ENCODE peak calls at places on chromosomes 3 and 15, in ten cellular contexts. G is HFFc6, K is astrocyte, X is HS-5, W is NCI-H1105 treated with DMSO at 0.1 percent for 48 hours, F is fibroblast of mammary gland, N is NCI-H345, E is kidney, P is neural crest cell, S is sciatic nerve. J is an unnamed sample.

GRCh38 chr3:65617209-65617608 is 421.5 kb downstream of the MAGI1 start:
- DNase-seq in G (no peak), K (no peak), X (no peak), W (no peak), F (no peak), N (no peak), E (no peak), P (no peak), S (no peak), J (no peak)

GRCh38 chr3:138373695-138374094 is 25.3 kb downstream of the MRAS start:
- DNase-seq in G (no peak), K (no peak), X (no peak), W (no peak), F (no peak), N (no peak), E (no peak), P (no peak), S (no peak), J (no peak)

GRCh38 chr3:99720985-99721632 is 82.7 kb downstream of the COL8A1 start:
- DNase-seq in G (peak), K (peak), X (peak), W (peak), F (peak), N (peak), E (no peak), P (no peak), S (no peak), J (no peak)

GRCh38 chr3:191352014-191352413 is 21.7 kb upstream of the UTS2B start:
- DNase-seq in G (no peak), K (no peak), X (no peak), W (no peak), F (no peak), N (no peak), E (no peak), P (no peak), S (no peak), J (no peak)

GRCh38 chr3:141384157-141384556 is 15.9 kb downstream of the ZBTB38 start:
- DNase-seq in G (peak), K (peak), X (no peak), W (no peak), F (peak), N (no peak), E (no peak), P (no peak), S (no peak), J (no peak)

GRCh38 chr3:115913069-115913686 is 289.9 kb downstream of the GAP43 start:
- DNase-seq in G (peak), K (no peak), X (no peak), W (peak), F (peak), N (no peak), E (no peak), P (no peak), S (no peak), J (no peak)

GRCh38 chr3:29202368-29202767 is 78.5 kb upstream of the RBMS3 start:
- DNase-seq in G (peak), K (peak), X (peak), W (no peak), F (peak), N (no peak), E (no peak), P (no peak), S (no peak), J (no peak)

GRCh38 chr15:42507514-42507913 is 12.1 kb downstream of the SNAP23 start:
- DNase-seq in G (no peak), K (no peak), X (no peak), W (no peak), F (no peak), N (no peak), E (no peak), P (no peak), S (no peak), J (no peak)

GRCh38 chr3:29536016-29536736 is 255.3 kb downstream of the RBMS3 start:
- DNase-seq in G (no peak), K (no peak), X (no peak), W (no peak), F (no peak), N (no peak), E (no peak), P (no peak), S (no peak), J (no peak)

GRCh38 chr3:100386437-100387064 is 14.3 kb downstream of the TOMM70 start:
- DNase-seq in G (peak), K (no peak), X (no peak), W (no peak), F (no peak), N (no peak), E (no peak), P (no peak), S (no peak), J (no peak)

GRCh38 chr3:190119734-190120133 is 963 bp downstream of the P3H2 start:
- DNase-seq in G (no peak), K (no peak), X (no peak), W (no peak), F (no peak), N (no peak), E (no peak), P (no peak), S (no peak), J (no peak)

GRCh38 chr3:178778579-178778978 is 242.3 kb downstream of the KCNMB2 start:
- DNase-seq in G (no peak), K (no peak), X (no peak), W (peak), F (no peak), N (no peak), E (no peak), P (no peak), S (no peak), J (no peak)